ENCODE peak calls at places on chromosomes 7 and 10, in eight cellular contexts. One of them, this sample, is unnamed.
A peak's percentile ranks its signal among the peaks of the same experiment; 100 is the strongest.

GRCh38 chr7:15018981-15019380 is 116.4 kb upstream of the DGKB start:
- DNase-seq in NCI-H1436: no peak
- DNase-seq in NCI-H2081: no peak
- DNase-seq in GM19239: no peak
- DNase-seq in aorta: no peak
- DNase-seq in naive thymus-derived CD8-positive, alpha-beta T cell: no peak
- DNase-seq in GM03348: no peak
- DNase-seq in NCI-H1092: no peak
- DNase-seq in this sample: no peak

GRCh38 chr10:43108951-43109350 is 29.3 kb upstream of the CSGALNACT2 start:
- DNase-seq in NCI-H1436: no peak
- DNase-seq in NCI-H2081: no peak
- DNase-seq in GM19239: no peak
- DNase-seq in aorta: no peak
- DNase-seq in naive thymus-derived CD8-positive, alpha-beta T cell: no peak
- DNase-seq in GM03348: no peak
- DNase-seq in NCI-H1092: no peak
- DNase-seq in this sample: no peak

GRCh38 chr10:69738071-69738470 is 63.6 kb upstream of the COL13A1 start:
- DNase-seq in NCI-H1436: no peak
- DNase-seq in NCI-H2081: no peak
- DNase-seq in GM19239: no peak
- DNase-seq in aorta: no peak
- DNase-seq in naive thymus-derived CD8-positive, alpha-beta T cell: no peak
- DNase-seq in GM03348: no peak
- DNase-seq in NCI-H1092: no peak
- DNase-seq in this sample: no peak

GRCh38 chr7:18896343-18896975 is 221.0 kb downstream of the TWIST1 start:
- DNase-seq in NCI-H1436: no peak
- DNase-seq in NCI-H2081: no peak
- DNase-seq in GM19239: no peak
- DNase-seq in aorta: no peak
- DNase-seq in naive thymus-derived CD8-positive, alpha-beta T cell: no peak
- DNase-seq in GM03348: no peak
- DNase-seq in NCI-H1092: no peak
- DNase-seq in this sample: peak; percentile 13

GRCh38 chr7:108066486-108066885 is 63.5 kb upstream of the LAMB1 start:
- DNase-seq in NCI-H1436: no peak
- DNase-seq in NCI-H2081: no peak
- DNase-seq in GM19239: no peak
- DNase-seq in aorta: no peak
- DNase-seq in naive thymus-derived CD8-positive, alpha-beta T cell: no peak
- DNase-seq in GM03348: no peak
- DNase-seq in NCI-H1092: no peak
- DNase-seq in this sample: no peak

GRCh38 chr7:50507898-50508470 is 57.2 kb downstream of the DDC start:
- DNase-seq in NCI-H1436: peak; percentile 85
- DNase-seq in NCI-H2081: peak; percentile 34
- DNase-seq in GM19239: no peak
- DNase-seq in aorta: no peak
- DNase-seq in naive thymus-derived CD8-positive, alpha-beta T cell: no peak
- DNase-seq in GM03348: no peak
- DNase-seq in NCI-H1092: peak; percentile 69
- DNase-seq in this sample: no peak

GRCh38 chr7:91089382-91089963 is 174.8 kb upstream of the FZD1 start:
- DNase-seq in NCI-H1436: peak; percentile 42
- DNase-seq in NCI-H2081: peak; percentile 48
- DNase-seq in GM19239: no peak
- DNase-seq in aorta: no peak
- DNase-seq in naive thymus-derived CD8-positive, alpha-beta T cell: no peak
- DNase-seq in GM03348: peak; percentile 31
- DNase-seq in NCI-H1092: peak; percentile 52
- DNase-seq in this sample: peak; percentile 48

GRCh38 chr7:26005683-26006410 is 146.2 kb upstream of the NFE2L3 start:
- DNase-seq in NCI-H1436: no peak
- DNase-seq in NCI-H2081: no peak
- DNase-seq in GM19239: no peak
- DNase-seq in aorta: no peak
- DNase-seq in naive thymus-derived CD8-positive, alpha-beta T cell: no peak
- DNase-seq in GM03348: no peak
- DNase-seq in NCI-H1092: no peak
- DNase-seq in this sample: no peak

GRCh38 chr10:128875955-128876354 is 591.1 kb upstream of the MGMT start:
- DNase-seq in NCI-H1436: no peak
- DNase-seq in NCI-H2081: no peak
- DNase-seq in GM19239: no peak
- DNase-seq in aorta: peak; percentile 57
- DNase-seq in naive thymus-derived CD8-positive, alpha-beta T cell: no peak
- DNase-seq in GM03348: no peak
- DNase-seq in NCI-H1092: no peak
- DNase-seq in this sample: no peak

GRCh38 chr7:69871886-69872592 is 273.8 kb downstream of the AUTS2 start:
- DNase-seq in NCI-H1436: no peak
- DNase-seq in NCI-H2081: no peak
- DNase-seq in GM19239: no peak
- DNase-seq in aorta: no peak
- DNase-seq in naive thymus-derived CD8-positive, alpha-beta T cell: no peak
- DNase-seq in GM03348: no peak
- DNase-seq in NCI-H1092: no peak
- DNase-seq in this sample: no peak

GRCh38 chr10:74104480-74104879 is 46.1 kb downstream of the AP3M1 start:
- DNase-seq in NCI-H1436: no peak
- DNase-seq in NCI-H2081: no peak
- DNase-seq in GM19239: no peak
- DNase-seq in aorta: no peak
- DNase-seq in naive thymus-derived CD8-positive, alpha-beta T cell: no peak
- DNase-seq in GM03348: no peak
- DNase-seq in NCI-H1092: no peak
- DNase-seq in this sample: no peak

GRCh38 chr10:22010973-22011408 is 7.5 kb upstream of the DNAJC1 start:
- DNase-seq in NCI-H1436: no peak
- DNase-seq in NCI-H2081: peak; percentile 2
- DNase-seq in GM19239: no peak
- DNase-seq in aorta: no peak
- DNase-seq in naive thymus-derived CD8-positive, alpha-beta T cell: no peak
- DNase-seq in GM03348: peak; percentile 27
- DNase-seq in NCI-H1092: no peak
- DNase-seq in this sample: peak; percentile 4

GRCh38 chr10:98587156-98587555 is 140.4 kb upstream of the HPS1 start:
- DNase-seq in NCI-H1436: no peak
- DNase-seq in NCI-H2081: no peak
- DNase-seq in GM19239: no peak
- DNase-seq in aorta: no peak
- DNase-seq in naive thymus-derived CD8-positive, alpha-beta T cell: no peak
- DNase-seq in GM03348: no peak
- DNase-seq in NCI-H1092: no peak
- DNase-seq in this sample: no peak

GRCh38 chr7:156473476-156474240 is 166.9 kb upstream of the RNF32 start:
- DNase-seq in NCI-H1436: peak; percentile 7
- DNase-seq in NCI-H2081: peak; percentile 30
- DNase-seq in GM19239: peak; percentile 48
- DNase-seq in aorta: no peak
- DNase-seq in naive thymus-derived CD8-positive, alpha-beta T cell: peak; percentile 16
- DNase-seq in GM03348: peak; percentile 24
- DNase-seq in NCI-H1092: peak; percentile 32
- DNase-seq in this sample: peak; percentile 19

This sample was measured in IMR-90.